ENCODE peak calls at places on chromosomes 2 and 18, in four cellular contexts. One of them, this sample, is unnamed.
A peak's percentile ranks its signal among the peaks of the same experiment; 100 is the strongest.

GRCh38 chr2:66587216-66587615 is 152.3 kb downstream of the MEIS1 start:
- DNase-seq in H1: peak; percentile 70
- DNase-seq in HepG2: peak; percentile 52
- DNase-seq in GM12878: no peak
- DNase-seq in this sample: no peak

GRCh38 chr2:63729831-63730230 is 111.9 kb upstream of the UGP2 start:
- DNase-seq in H1: no peak
- DNase-seq in HepG2: no peak
- DNase-seq in GM12878: no peak
- DNase-seq in this sample: no peak

GRCh38 chr2:61411109-61411508 is 59.8 kb downstream of the USP34 start:
- DNase-seq in H1: no peak
- DNase-seq in HepG2: no peak
- DNase-seq in GM12878: no peak
- DNase-seq in this sample: no peak

GRCh38 chr2:217899231-217900009 is 103.4 kb downstream of the TNS1 start:
- DNase-seq in H1: peak; percentile 93
- DNase-seq in HepG2: peak; percentile 86
- DNase-seq in GM12878: no peak
- DNase-seq in this sample: peak; percentile 79

GRCh38 chr2:222320441-222321395 is 21.9 kb upstream of the PAX3 start:
- DNase-seq in H1: peak; percentile 65
- DNase-seq in HepG2: no peak
- DNase-seq in GM12878: no peak
- DNase-seq in this sample: no peak

GRCh38 chr2:240468300-240469238 is 33.1 kb downstream of the GPC1 start:
- DNase-seq in H1: peak; percentile 51
- DNase-seq in HepG2: no peak
- DNase-seq in GM12878: no peak
- DNase-seq in this sample: no peak

GRCh38 chr18:74268933-74269620 is 22.7 kb downstream of the CYB5A start:
- DNase-seq in H1: no peak
- DNase-seq in HepG2: no peak
- DNase-seq in GM12878: no peak
- DNase-seq in this sample: peak; percentile 33

GRCh38 chr2:64354857-64355680 is 98.9 kb upstream of the LGALSL start:
- DNase-seq in H1: no peak
- DNase-seq in HepG2: no peak
- DNase-seq in GM12878: no peak
- DNase-seq in this sample: peak; percentile 72

GRCh38 chr2:120344991-120345975 is 653 bp upstream of the INHBB start:
- DNase-seq in H1: peak; percentile 68
- DNase-seq in HepG2: no peak
- DNase-seq in GM12878: no peak
- DNase-seq in this sample: no peak

GRCh38 chr2:189696223-189696622 is 21.8 kb downstream of the ANKAR start:
- DNase-seq in H1: no peak
- DNase-seq in HepG2: no peak
- DNase-seq in GM12878: no peak
- DNase-seq in this sample: no peak

GRCh38 chr2:189702071-189702470 is 27.6 kb downstream of the ANKAR start:
- DNase-seq in H1: no peak
- DNase-seq in HepG2: peak; percentile 21
- DNase-seq in GM12878: no peak
- DNase-seq in this sample: peak; percentile 23

GRCh38 chr2:189700681-189701080 is 26.2 kb downstream of the ANKAR start:
- DNase-seq in H1: no peak
- DNase-seq in HepG2: no peak
- DNase-seq in GM12878: no peak
- DNase-seq in this sample: no peak

DNA sequence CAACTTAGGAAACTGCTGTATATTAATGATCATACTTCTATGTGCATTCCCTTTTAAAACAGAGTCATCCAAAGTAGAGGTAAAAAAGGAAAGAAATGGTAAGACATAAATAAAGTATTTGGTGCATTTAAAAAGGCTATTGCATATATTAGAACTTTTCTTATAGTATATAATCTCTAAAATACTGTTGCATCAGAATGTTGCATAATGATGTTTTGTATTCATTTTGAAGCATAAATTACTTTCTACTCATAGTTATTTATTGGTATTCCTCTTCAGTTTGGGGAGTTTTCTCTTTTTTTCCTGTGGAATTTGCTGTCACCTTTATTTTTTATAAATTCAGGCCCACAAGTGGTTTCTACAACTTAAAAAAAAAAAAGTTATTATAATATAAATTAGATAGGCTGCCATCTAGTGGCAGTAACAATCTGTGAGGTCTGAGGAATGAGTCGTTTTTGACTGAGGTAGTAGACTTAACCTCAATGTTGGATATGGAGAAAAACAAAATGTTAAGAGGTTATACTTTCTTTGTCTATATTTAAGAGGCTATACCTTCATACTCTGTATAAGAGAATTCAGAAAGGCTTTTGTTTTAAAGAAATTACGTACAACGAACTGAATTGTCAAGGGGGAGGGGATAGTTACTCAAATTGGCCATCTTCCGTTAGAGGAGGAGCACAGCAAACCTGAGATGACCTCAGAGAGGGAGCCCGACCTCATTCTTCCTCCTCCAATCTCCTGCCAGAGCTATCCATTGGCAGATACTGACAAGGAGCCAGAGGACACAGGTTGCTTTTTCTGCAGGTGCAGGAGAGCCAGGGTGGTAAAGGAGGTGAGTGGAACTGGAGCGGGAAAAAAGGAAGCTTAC is 23.8 kb downstream of the ANKAR start:
- DNase-seq in H1: no peak
- DNase-seq in HepG2: peak; percentile 67
- DNase-seq in GM12878: no peak
- DNase-seq in this sample: peak; percentile 50
- TF ChIP-seq HDAC6 in H1: no peak
- TF ChIP-seq HDAC6 in HepG2: no peak
- TF ChIP-seq HDAC6 in GM12878: no peak
- TF ChIP-seq HDAC6 in this sample: no peak

DNA sequence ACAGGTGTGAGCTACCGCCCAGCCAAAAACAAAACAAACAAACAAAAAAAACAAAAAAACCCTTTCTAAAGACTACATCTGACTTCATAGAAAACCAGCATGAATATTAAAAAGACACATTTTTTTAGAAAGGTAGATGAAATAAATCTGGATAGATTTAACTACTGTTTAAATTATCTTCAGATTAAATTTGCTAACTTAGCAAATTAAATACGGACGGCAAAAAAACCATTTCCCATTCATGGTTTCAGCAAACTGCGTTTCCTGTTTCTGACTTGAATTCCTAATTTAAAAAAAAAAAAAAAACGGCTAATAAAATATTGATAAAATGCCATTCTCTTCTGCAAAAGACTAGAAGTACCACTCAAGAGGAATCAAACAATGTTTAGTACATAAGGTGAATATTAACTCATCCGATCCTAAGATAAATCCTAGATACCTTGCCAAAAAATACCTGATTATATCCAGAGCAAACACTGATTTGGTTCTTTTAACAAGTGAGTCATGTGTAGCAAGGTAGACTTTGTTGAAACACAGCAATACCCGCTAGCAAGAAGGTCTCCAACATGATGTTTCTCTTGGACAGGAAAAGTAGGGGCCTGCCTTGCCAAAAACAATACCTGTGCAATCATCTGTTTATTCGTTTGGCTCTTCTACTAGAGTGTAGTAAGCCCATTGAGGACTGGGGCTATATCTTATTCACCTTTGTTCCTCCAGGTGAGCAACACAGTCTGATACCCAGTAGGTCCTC is 96.2 kb downstream of the BARD1 start:
- DNase-seq in H1: no peak
- DNase-seq in HepG2: no peak
- DNase-seq in GM12878: no peak
- DNase-seq in this sample: no peak
- TF ChIP-seq HDAC6 in H1: no peak
- TF ChIP-seq HDAC6 in HepG2: no peak
- TF ChIP-seq HDAC6 in GM12878: no peak
- TF ChIP-seq HDAC6 in this sample: no peak

DNA sequence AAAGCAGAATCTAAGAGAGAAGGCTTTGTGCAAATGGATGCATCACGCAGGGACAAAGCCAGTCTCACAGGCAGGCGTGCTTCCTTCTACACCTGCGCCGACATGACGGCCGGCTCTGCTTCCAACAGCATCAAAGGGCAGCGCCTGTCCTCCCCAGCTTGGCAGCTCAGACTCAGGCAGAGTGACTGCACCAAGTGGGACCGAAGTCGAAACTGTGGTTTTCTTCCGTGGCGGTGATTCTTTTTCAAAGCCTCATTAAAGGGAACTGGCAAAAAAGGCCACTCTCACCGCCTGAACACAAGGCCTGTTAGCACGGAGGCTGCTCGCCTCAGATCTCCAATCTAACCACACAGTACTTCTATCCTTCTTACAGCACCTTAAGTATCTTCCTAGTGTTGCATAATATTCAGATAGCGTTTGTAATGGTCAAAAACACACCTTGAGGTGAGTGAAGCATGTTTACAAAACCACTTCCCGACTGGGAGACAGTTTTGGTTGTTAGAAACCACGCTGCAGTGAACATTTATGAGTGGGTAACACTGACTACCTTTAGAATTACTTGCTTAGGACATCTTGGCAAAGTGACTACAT is 236.4 kb downstream of the HDAC4 start:
- DNase-seq in H1: no peak
- DNase-seq in HepG2: no peak
- DNase-seq in GM12878: no peak
- DNase-seq in this sample: no peak
- TF ChIP-seq HDAC6 in H1: no peak
- TF ChIP-seq HDAC6 in HepG2: no peak
- TF ChIP-seq HDAC6 in GM12878: no peak
- TF ChIP-seq HDAC6 in this sample: no peak

DNA sequence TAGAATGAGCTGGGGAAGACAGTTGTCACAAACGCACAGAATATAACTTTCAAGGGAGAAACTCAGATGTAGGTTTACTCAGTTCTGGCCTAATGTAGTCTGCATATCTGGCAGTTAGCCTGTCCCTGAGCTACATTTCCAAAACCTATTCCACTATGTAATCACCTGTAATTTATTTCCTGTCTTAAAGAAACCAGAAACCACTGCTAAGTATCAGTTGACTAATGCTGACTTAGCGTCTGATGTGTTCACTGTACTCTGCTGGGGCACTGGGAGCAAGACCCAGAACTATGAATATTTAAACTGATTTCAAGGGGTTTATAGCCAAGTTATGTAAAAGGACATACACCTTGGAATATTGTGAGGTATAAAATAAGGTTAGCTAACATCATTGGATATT is 1995.2 kb upstream of the PIK3C3 start:
- DNase-seq in H1: no peak
- DNase-seq in HepG2: no peak
- DNase-seq in GM12878: no peak
- DNase-seq in this sample: no peak
- TF ChIP-seq HDAC6 in H1: no peak
- TF ChIP-seq HDAC6 in HepG2: no peak
- TF ChIP-seq HDAC6 in GM12878: no peak
- TF ChIP-seq HDAC6 in this sample: no peak

GRCh38 chr2:69216535-69217332 is 170.3 kb downstream of the GFPT1 start:
- DNase-seq in H1: no peak
- DNase-seq in HepG2: peak; percentile 100
- DNase-seq in GM12878: no peak
- DNase-seq in this sample: no peak
- TF ChIP-seq HDAC6 in H1: no peak
- TF ChIP-seq HDAC6 in HepG2: no peak
- TF ChIP-seq HDAC6 in GM12878: no peak
- TF ChIP-seq HDAC6 in this sample: no peak

DNA sequence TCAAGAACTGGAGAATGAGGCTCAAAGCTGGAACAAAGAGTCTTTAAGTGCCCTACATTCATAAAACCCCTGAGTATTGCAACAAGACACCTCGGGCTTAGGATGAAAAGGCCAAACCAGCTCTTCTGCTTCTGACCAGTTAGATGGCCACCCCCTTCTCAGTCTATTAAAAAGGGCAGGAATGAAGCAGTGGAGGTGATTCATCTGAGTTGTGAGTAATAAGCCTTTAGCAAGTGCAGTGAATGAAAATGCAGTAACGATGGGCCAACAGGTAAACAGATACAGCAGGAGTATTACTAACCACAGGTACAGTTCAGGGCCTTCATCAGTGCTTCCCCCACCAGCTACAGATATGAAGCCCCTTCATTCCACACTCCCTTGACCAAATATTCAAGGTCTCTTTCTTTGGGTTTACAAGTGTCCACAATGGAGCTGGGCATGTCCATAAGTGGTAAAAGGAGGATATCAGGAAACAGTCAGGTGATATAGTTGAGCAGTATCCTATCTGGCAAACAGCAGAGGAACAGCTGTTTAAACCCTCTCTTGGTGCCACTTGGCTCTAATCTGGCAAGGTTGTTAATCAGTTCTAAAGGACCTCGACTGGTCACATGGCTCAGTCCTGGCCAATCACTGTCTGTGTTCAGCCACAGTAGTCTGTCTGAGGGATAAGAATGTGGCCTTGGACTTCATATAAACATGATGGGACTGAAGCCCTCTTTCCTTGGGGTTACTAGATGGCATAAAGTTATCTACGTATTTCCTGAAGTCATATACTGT is 17.8 kb downstream of the SERPINB13 start:
- DNase-seq in H1: no peak
- DNase-seq in HepG2: no peak
- DNase-seq in GM12878: no peak
- DNase-seq in this sample: no peak
- TF ChIP-seq HDAC6 in H1: no peak
- TF ChIP-seq HDAC6 in HepG2: no peak
- TF ChIP-seq HDAC6 in GM12878: no peak
- TF ChIP-seq HDAC6 in this sample: no peak

This sample was measured in K562.